ENCODE peak calls at places on chromosomes 4 and X, in nine cellular contexts. One of them, this sample, is unnamed. For H3K9me3, the result is how much of the 10 kb centered on the place peaks cover.

GRCh38 chr4:33996075-33996718 is 2248.1 kb downstream of the ARAP2 start:
- DNase-seq in heart right ventricle: no peak
- DNase-seq in H9: no peak
- DNase-seq in left ventricle myocardium inferior: no peak
- DNase-seq in A549: no peak
- DNase-seq in breast epithelium: no peak
- DNase-seq in H1: no peak
- DNase-seq in cardiac muscle cell: no peak
- DNase-seq in hepatocyte: no peak
- DNase-seq in this sample: no peak

GRCh38 chr4:118872181-118872580 is 16.5 kb upstream of the SYNPO2 start:
- DNase-seq in left ventricle myocardium inferior: no peak
- DNase-seq in hepatocyte: no peak
- DNase-seq in heart right ventricle: no peak
- DNase-seq in breast epithelium: no peak
- DNase-seq in H9: no peak
- DNase-seq in A549: no peak
- DNase-seq in cardiac muscle cell: no peak
- DNase-seq in H1: no peak
- DNase-seq in this sample: no peak

GRCh38 chrX:19334945-19335626 is 8.6 kb upstream of the PDHA1 start:
- DNase-seq in heart right ventricle: no peak
- DNase-seq in cardiac muscle cell: peak
- DNase-seq in H9: peak
- DNase-seq in hepatocyte: no peak
- DNase-seq in breast epithelium: no peak
- DNase-seq in left ventricle myocardium inferior: no peak
- DNase-seq in H1: no peak
- DNase-seq in A549: peak
- DNase-seq in this sample: no peak

GRCh38 chr4:147831452-147832192 is 99.7 kb downstream of the ARHGAP10 start:
- DNase-seq in heart right ventricle: no peak
- DNase-seq in H1: no peak
- DNase-seq in hepatocyte: peak
- DNase-seq in A549: peak
- DNase-seq in cardiac muscle cell: no peak
- DNase-seq in H9: no peak
- DNase-seq in breast epithelium: peak
- DNase-seq in left ventricle myocardium inferior: no peak
- DNase-seq in this sample: peak

GRCh38 chr4:162852642-162853041 is 314.0 kb downstream of the NAF1 start:
- DNase-seq in hepatocyte: no peak
- DNase-seq in H9: peak
- DNase-seq in A549: no peak
- DNase-seq in H1: no peak
- DNase-seq in breast epithelium: no peak
- DNase-seq in left ventricle myocardium inferior: no peak
- DNase-seq in cardiac muscle cell: no peak
- DNase-seq in heart right ventricle: no peak
- DNase-seq in this sample: no peak

GRCh38 chrX:22686138-22686541 is 313.6 kb upstream of the DDX53 start:
- DNase-seq in breast epithelium: no peak
- DNase-seq in H9: no peak
- DNase-seq in heart right ventricle: peak
- DNase-seq in A549: no peak
- DNase-seq in left ventricle myocardium inferior: peak
- DNase-seq in hepatocyte: no peak
- DNase-seq in cardiac muscle cell: peak
- DNase-seq in H1: no peak
- DNase-seq in this sample: no peak

GRCh38 chr4:145618210-145618911 is 824 bp upstream of the MMAA start:
- DNase-seq in left ventricle myocardium inferior: no peak
- DNase-seq in heart right ventricle: peak
- DNase-seq in cardiac muscle cell: no peak
- DNase-seq in breast epithelium: no peak
- DNase-seq in A549: peak
- DNase-seq in H1: no peak
- DNase-seq in H9: no peak
- DNase-seq in hepatocyte: peak
- DNase-seq in this sample: no peak

GRCh38 chr4:22070256-22070655 is 121.7 kb upstream of the KCNIP4 start:
- DNase-seq in A549: no peak
- DNase-seq in H9: no peak
- DNase-seq in cardiac muscle cell: no peak
- DNase-seq in hepatocyte: no peak
- DNase-seq in H1: no peak
- DNase-seq in left ventricle myocardium inferior: no peak
- DNase-seq in heart right ventricle: no peak
- DNase-seq in breast epithelium: no peak
- DNase-seq in this sample: no peak

GRCh38 chr4:121998024-121998423 is 46.2 kb upstream of the TRPC3 start:
- DNase-seq in A549: peak
- DNase-seq in H9: peak
- DNase-seq in left ventricle myocardium inferior: no peak
- DNase-seq in heart right ventricle: no peak
- DNase-seq in H1: no peak
- DNase-seq in cardiac muscle cell: peak
- DNase-seq in hepatocyte: no peak
- DNase-seq in breast epithelium: no peak
- DNase-seq in this sample: no peak

GRCh38 chr4:113347245-113347644 is 297.8 kb downstream of the ANK2 start:
- DNase-seq in heart right ventricle: no peak
- DNase-seq in H1: no peak
- DNase-seq in cardiac muscle cell: no peak
- DNase-seq in hepatocyte: no peak
- DNase-seq in A549: no peak
- DNase-seq in breast epithelium: no peak
- DNase-seq in H9: no peak
- DNase-seq in left ventricle myocardium inferior: no peak
- DNase-seq in this sample: no peak

GRCh38 chrX:47817897-47818296 is 18.8 kb upstream of the ZNF81 start:
- DNase-seq in H1: no peak
- DNase-seq in hepatocyte: no peak
- DNase-seq in A549: no peak
- DNase-seq in H9: no peak
- DNase-seq in breast epithelium: no peak
- DNase-seq in left ventricle myocardium inferior: no peak
- DNase-seq in heart right ventricle: no peak
- DNase-seq in cardiac muscle cell: no peak
- DNase-seq in this sample: no peak

GRCh38 chrX:86051741-86052140 is 4.4 kb upstream of the CHM start:
- DNase-seq in hepatocyte: no peak
- DNase-seq in cardiac muscle cell: no peak
- DNase-seq in H1: no peak
- DNase-seq in A549: no peak
- DNase-seq in left ventricle myocardium inferior: no peak
- DNase-seq in heart right ventricle: no peak
- DNase-seq in breast epithelium: no peak
- DNase-seq in H9: no peak
- DNase-seq in this sample: no peak

GRCh38 chr4:63777571-63777970 is 631.7 kb downstream of the TECRL start:
- DNase-seq in left ventricle myocardium inferior: no peak
- DNase-seq in H9: no peak
- DNase-seq in H1: no peak
- DNase-seq in breast epithelium: no peak
- DNase-seq in A549: no peak
- DNase-seq in hepatocyte: peak
- DNase-seq in heart right ventricle: no peak
- DNase-seq in cardiac muscle cell: no peak
- DNase-seq in this sample: no peak

GRCh38 chr4:99205104-99205979 is 13.7 kb downstream of the ADH6 start:
- DNase-seq in heart right ventricle: no peak
- DNase-seq in breast epithelium: no peak
- DNase-seq in H1: no peak
- DNase-seq in hepatocyte: peak
- DNase-seq in left ventricle myocardium inferior: no peak
- DNase-seq in cardiac muscle cell: peak
- DNase-seq in A549: no peak
- DNase-seq in H9: no peak
- DNase-seq in this sample: peak

GRCh38 chr4:179597301-179597700 is 2155.1 kb upstream of the AGA start:
- DNase-seq in left ventricle myocardium inferior: no peak
- DNase-seq in breast epithelium: no peak
- DNase-seq in cardiac muscle cell: no peak
- DNase-seq in hepatocyte: no peak
- DNase-seq in heart right ventricle: no peak
- DNase-seq in A549: no peak
- DNase-seq in H1: no peak
- DNase-seq in H9: no peak
- DNase-seq in this sample: no peak

GRCh38 chr4:7665321-7665720 is 230.6 kb upstream of the PSAPL1 start:
- DNase-seq in H9: no peak
- DNase-seq in hepatocyte: no peak
- DNase-seq in cardiac muscle cell: no peak
- DNase-seq in A549: no peak
- DNase-seq in H1: no peak
- DNase-seq in heart right ventricle: no peak
- DNase-seq in left ventricle myocardium inferior: no peak
- DNase-seq in breast epithelium: no peak
- DNase-seq in this sample: no peak

GRCh38 chrX:123732679-123733363 is at the start of gene THOC2:
- DNase-seq in left ventricle myocardium inferior: peak
- DNase-seq in A549: peak
- DNase-seq in heart right ventricle: peak
- DNase-seq in hepatocyte: peak
- DNase-seq in H9: peak
- DNase-seq in cardiac muscle cell: peak
- DNase-seq in H1: peak
- DNase-seq in breast epithelium: peak
- DNase-seq in this sample: peak

GRCh38 chrX:29992083-29992482 is 223.3 kb upstream of the MAGEB2 start:
- DNase-seq in H9: no peak
- DNase-seq in hepatocyte: no peak
- DNase-seq in H1: no peak
- DNase-seq in heart right ventricle: no peak
- DNase-seq in breast epithelium: no peak
- DNase-seq in A549: no peak
- DNase-seq in cardiac muscle cell: no peak
- DNase-seq in left ventricle myocardium inferior: no peak
- DNase-seq in this sample: no peak

GRCh38 chrX:148938348-148938747 is 437.9 kb downstream of the AFF2 start:
- DNase-seq in heart right ventricle: no peak
- DNase-seq in breast epithelium: no peak
- DNase-seq in left ventricle myocardium inferior: no peak
- DNase-seq in cardiac muscle cell: no peak
- DNase-seq in H1: no peak
- DNase-seq in A549: no peak
- DNase-seq in H9: no peak
- DNase-seq in hepatocyte: no peak
- DNase-seq in this sample: no peak

GRCh38 chr4:175298119-175298518 is 380.0 kb downstream of the ADAM29 start:
- DNase-seq in cardiac muscle cell: no peak
- DNase-seq in H9: no peak
- DNase-seq in H1: no peak
- DNase-seq in heart right ventricle: no peak
- DNase-seq in A549: no peak
- DNase-seq in left ventricle myocardium inferior: no peak
- DNase-seq in hepatocyte: no peak
- DNase-seq in breast epithelium: no peak
- DNase-seq in this sample: no peak

GRCh38 chr4:182705389-182705788 is 211.8 kb downstream of the DCTD start:
- DNase-seq in H1: no peak
- DNase-seq in hepatocyte: no peak
- DNase-seq in A549: no peak
- DNase-seq in heart right ventricle: no peak
- DNase-seq in H9: no peak
- DNase-seq in breast epithelium: no peak
- DNase-seq in left ventricle myocardium inferior: no peak
- DNase-seq in cardiac muscle cell: no peak
- DNase-seq in this sample: no peak

GRCh38 chr4:73730292-73730691 is 10.1 kb upstream of the CXCL8 start:
- DNase-seq in H9: no peak
- DNase-seq in H1: no peak
- DNase-seq in cardiac muscle cell: no peak
- DNase-seq in A549: peak
- DNase-seq in heart right ventricle: no peak
- DNase-seq in left ventricle myocardium inferior: no peak
- DNase-seq in breast epithelium: no peak
- DNase-seq in hepatocyte: no peak
- DNase-seq in this sample: no peak

DNA sequence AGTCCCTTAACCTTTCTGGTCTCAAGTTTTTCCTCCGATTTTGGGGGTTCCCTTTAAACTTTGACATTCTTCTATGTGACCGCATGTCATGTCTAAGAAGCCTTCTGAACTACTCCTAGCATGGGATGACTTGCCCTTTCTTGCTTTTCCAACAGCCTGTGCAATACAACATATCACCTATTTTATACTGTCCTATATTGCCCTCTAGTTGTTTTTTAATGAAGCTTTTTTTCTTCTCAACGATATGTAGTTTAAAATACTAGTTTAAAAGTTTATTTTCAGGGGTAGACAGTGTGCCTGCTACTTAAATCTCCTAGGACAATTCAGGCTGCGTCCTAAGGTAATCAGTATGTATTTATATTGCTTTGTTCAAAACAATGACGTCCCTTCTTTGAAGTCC is 1.0 kb upstream of the IGBP1 start:
- DNase-seq in heart right ventricle: no peak
- DNase-seq in A549: peak
- DNase-seq in breast epithelium: no peak
- DNase-seq in H1: no peak
- DNase-seq in left ventricle myocardium inferior: no peak
- DNase-seq in H9: no peak
- DNase-seq in cardiac muscle cell: no peak
- DNase-seq in hepatocyte: no peak
- DNase-seq in this sample: no peak
- TF ChIP-seq CTCF in heart right ventricle: no peak
- TF ChIP-seq CTCF in A549: peak
- TF ChIP-seq CTCF in breast epithelium: no peak
- TF ChIP-seq CTCF in H1: no peak
- TF ChIP-seq CTCF in left ventricle myocardium inferior: no peak
- TF ChIP-seq CTCF in H9: no peak
- TF ChIP-seq CTCF in cardiac muscle cell: no peak
- TF ChIP-seq CTCF in hepatocyte: no peak
- TF ChIP-seq CTCF in this sample: no peak

GRCh38 chr4:6055030-6055429 is 36.8 kb upstream of the C4orf50 start:
- DNase-seq in H9: no peak
- DNase-seq in cardiac muscle cell: no peak
- DNase-seq in A549: no peak
- DNase-seq in breast epithelium: no peak
- DNase-seq in left ventricle myocardium inferior: no peak
- DNase-seq in heart right ventricle: no peak
- DNase-seq in H1: no peak
- DNase-seq in hepatocyte: no peak
- DNase-seq in this sample: no peak
- H3K9me3 ChIP-seq in H9: under half
- H3K9me3 ChIP-seq in cardiac muscle cell: under half
- H3K9me3 ChIP-seq in A549: under half
- H3K9me3 ChIP-seq in breast epithelium: under half
- H3K9me3 ChIP-seq in left ventricle myocardium inferior: under half
- H3K9me3 ChIP-seq in heart right ventricle: under half
- H3K9me3 ChIP-seq in H1: under half
- H3K9me3 ChIP-seq in hepatocyte: under half
- H3K9me3 ChIP-seq in this sample: under half

GRCh38 chr4:52791936-52792335 is 40.7 kb upstream of the ERVMER34-1 start:
- DNase-seq in H1: no peak
- DNase-seq in A549: no peak
- DNase-seq in left ventricle myocardium inferior: no peak
- DNase-seq in heart right ventricle: no peak
- DNase-seq in H9: no peak
- DNase-seq in hepatocyte: peak
- DNase-seq in breast epithelium: no peak
- DNase-seq in cardiac muscle cell: no peak
- DNase-seq in this sample: no peak
- TF ChIP-seq CTCF in H1: no peak
- TF ChIP-seq CTCF in A549: no peak
- TF ChIP-seq CTCF in left ventricle myocardium inferior: no peak
- TF ChIP-seq CTCF in heart right ventricle: no peak
- TF ChIP-seq CTCF in H9: no peak
- TF ChIP-seq CTCF in hepatocyte: no peak
- TF ChIP-seq CTCF in breast epithelium: no peak
- TF ChIP-seq CTCF in cardiac muscle cell: no peak
- TF ChIP-seq CTCF in this sample: no peak

GRCh38 chrX:80312448-80312847 is 107.8 kb upstream of the TENT5D start:
- DNase-seq in left ventricle myocardium inferior: no peak
- DNase-seq in H1: no peak
- DNase-seq in hepatocyte: no peak
- DNase-seq in cardiac muscle cell: no peak
- DNase-seq in A549: no peak
- DNase-seq in H9: no peak
- DNase-seq in heart right ventricle: no peak
- DNase-seq in breast epithelium: no peak
- DNase-seq in this sample: no peak
- H3K9me3 ChIP-seq in left ventricle myocardium inferior: under half
- H3K9me3 ChIP-seq in H1: under half
- H3K9me3 ChIP-seq in hepatocyte: under half
- H3K9me3 ChIP-seq in cardiac muscle cell: under half
- H3K9me3 ChIP-seq in A549: under half
- H3K9me3 ChIP-seq in H9: under half
- H3K9me3 ChIP-seq in heart right ventricle: under half
- H3K9me3 ChIP-seq in breast epithelium: under half
- H3K9me3 ChIP-seq in this sample: under half

This sample was measured in right atrium auricular region.